ENCODE peak calls at places on chromosomes 16 and 17, in ten cellular contexts. One of them, this sample, is unnamed.
A peak's percentile ranks its signal among the peaks of the same experiment; 100 is the strongest.

GRCh38 chr16:48971571-48972071 is 310.0 kb downstream of the CBLN1 start:
- DNase-seq in bronchial epithelial cell: peak; percentile 89
- DNase-seq in adipocyte: no peak
- DNase-seq in brain microvascular endothelial cell: no peak
- DNase-seq in BJ: no peak
- DNase-seq in neuronal stem cell: no peak
- DNase-seq in body of pancreas: no peak
- DNase-seq in fibroblast of mammary gland: no peak
- DNase-seq in dorsolateral prefrontal cortex: no peak
- DNase-seq in choroid plexus epithelial cell: no peak
- DNase-seq in this sample: no peak

GRCh38 chr17:77315551-77316190 is 174.9 kb downstream of the SEC14L1 start:
- DNase-seq in bronchial epithelial cell: no peak
- DNase-seq in adipocyte: no peak
- DNase-seq in brain microvascular endothelial cell: no peak
- DNase-seq in BJ: no peak
- DNase-seq in neuronal stem cell: no peak
- DNase-seq in body of pancreas: no peak
- DNase-seq in fibroblast of mammary gland: peak; percentile 30
- DNase-seq in dorsolateral prefrontal cortex: no peak
- DNase-seq in choroid plexus epithelial cell: no peak
- DNase-seq in this sample: no peak

GRCh38 chr17:62675260-62675659 is 47.8 kb downstream of the MRC2 start:
- DNase-seq in bronchial epithelial cell: no peak
- DNase-seq in adipocyte: no peak
- DNase-seq in brain microvascular endothelial cell: no peak
- DNase-seq in BJ: no peak
- DNase-seq in neuronal stem cell: no peak
- DNase-seq in body of pancreas: no peak
- DNase-seq in fibroblast of mammary gland: no peak
- DNase-seq in dorsolateral prefrontal cortex: peak; percentile 60
- DNase-seq in choroid plexus epithelial cell: no peak
- DNase-seq in this sample: no peak

GRCh38 chr17:30363715-30364202 is 15.0 kb upstream of the CPD start:
- DNase-seq in bronchial epithelial cell: peak; percentile 100
- DNase-seq in adipocyte: no peak
- DNase-seq in brain microvascular endothelial cell: no peak
- DNase-seq in BJ: peak; percentile 78
- DNase-seq in neuronal stem cell: no peak
- DNase-seq in body of pancreas: no peak
- DNase-seq in fibroblast of mammary gland: peak; percentile 93
- DNase-seq in dorsolateral prefrontal cortex: no peak
- DNase-seq in choroid plexus epithelial cell: peak; percentile 89
- DNase-seq in this sample: peak; percentile 91

GRCh38 chr17:627051-627450 is 87.6 kb downstream of the VPS53 start:
- DNase-seq in bronchial epithelial cell: no peak
- DNase-seq in adipocyte: no peak
- DNase-seq in brain microvascular endothelial cell: no peak
- DNase-seq in BJ: no peak
- DNase-seq in neuronal stem cell: no peak
- DNase-seq in body of pancreas: no peak
- DNase-seq in fibroblast of mammary gland: no peak
- DNase-seq in dorsolateral prefrontal cortex: no peak
- DNase-seq in choroid plexus epithelial cell: no peak
- DNase-seq in this sample: no peak

GRCh38 chr17:17994271-17994670 is 21.6 kb downstream of the DRC3 start:
- DNase-seq in bronchial epithelial cell: no peak
- DNase-seq in adipocyte: peak; percentile 19
- DNase-seq in brain microvascular endothelial cell: no peak
- DNase-seq in BJ: no peak
- DNase-seq in neuronal stem cell: no peak
- DNase-seq in body of pancreas: no peak
- DNase-seq in fibroblast of mammary gland: peak; percentile 15
- DNase-seq in dorsolateral prefrontal cortex: no peak
- DNase-seq in choroid plexus epithelial cell: peak; percentile 45
- DNase-seq in this sample: peak; percentile 9

GRCh38 chr17:28937044-28937729 is 14.1 kb downstream of the PHF12 start:
- DNase-seq in bronchial epithelial cell: peak; percentile 77
- DNase-seq in adipocyte: peak; percentile 44
- DNase-seq in brain microvascular endothelial cell: no peak
- DNase-seq in BJ: no peak
- DNase-seq in neuronal stem cell: no peak
- DNase-seq in body of pancreas: no peak
- DNase-seq in fibroblast of mammary gland: peak; percentile 73
- DNase-seq in dorsolateral prefrontal cortex: no peak
- DNase-seq in choroid plexus epithelial cell: peak; percentile 38
- DNase-seq in this sample: peak; percentile 64

GRCh38 chr17:60315650-60316049 is 76.3 kb downstream of the USP32 start:
- DNase-seq in bronchial epithelial cell: no peak
- DNase-seq in adipocyte: no peak
- DNase-seq in brain microvascular endothelial cell: no peak
- DNase-seq in BJ: no peak
- DNase-seq in neuronal stem cell: no peak
- DNase-seq in body of pancreas: no peak
- DNase-seq in fibroblast of mammary gland: peak; percentile 10
- DNase-seq in dorsolateral prefrontal cortex: no peak
- DNase-seq in choroid plexus epithelial cell: peak; percentile 25
- DNase-seq in this sample: no peak

GRCh38 chr16:1407749-1408148 is 6.8 kb downstream of the UNKL start:
- DNase-seq in bronchial epithelial cell: no peak
- DNase-seq in adipocyte: no peak
- DNase-seq in brain microvascular endothelial cell: no peak
- DNase-seq in BJ: no peak
- DNase-seq in neuronal stem cell: no peak
- DNase-seq in body of pancreas: peak; percentile 26
- DNase-seq in fibroblast of mammary gland: peak; percentile 64
- DNase-seq in dorsolateral prefrontal cortex: peak; percentile 44
- DNase-seq in choroid plexus epithelial cell: peak; percentile 15
- DNase-seq in this sample: peak; percentile 65

GRCh38 chr16:66502020-66502913 is 47.7 kb downstream of the TK2 start:
- DNase-seq in bronchial epithelial cell: no peak
- DNase-seq in adipocyte: peak; percentile 60
- DNase-seq in brain microvascular endothelial cell: no peak
- DNase-seq in BJ: no peak
- DNase-seq in neuronal stem cell: no peak
- DNase-seq in body of pancreas: no peak
- DNase-seq in fibroblast of mammary gland: peak; percentile 87
- DNase-seq in dorsolateral prefrontal cortex: no peak
- DNase-seq in choroid plexus epithelial cell: peak; percentile 63
- DNase-seq in this sample: no peak

DNA sequence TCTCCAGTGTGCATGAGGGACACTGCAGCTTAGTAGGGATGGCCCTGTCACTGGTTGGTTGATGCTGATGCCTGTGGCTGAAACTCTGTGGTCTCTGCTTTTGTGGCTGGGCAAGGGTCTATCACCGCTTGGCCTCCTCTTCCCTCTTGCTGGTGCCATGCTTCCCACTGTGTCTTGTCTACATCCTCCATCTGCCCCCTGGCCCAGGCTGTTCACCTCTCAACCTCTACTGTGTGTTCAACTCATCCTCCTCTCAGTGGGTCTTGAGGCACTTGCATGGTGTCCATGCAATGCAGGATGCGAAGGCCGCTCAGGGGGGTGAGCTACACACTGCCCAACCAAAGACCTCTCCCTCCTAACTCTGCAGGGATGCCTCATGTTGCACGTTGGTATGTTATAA is 19.8 kb upstream of the SHISA6 start:
- DNase-seq in bronchial epithelial cell: no peak
- DNase-seq in adipocyte: no peak
- DNase-seq in brain microvascular endothelial cell: no peak
- DNase-seq in BJ: no peak
- DNase-seq in neuronal stem cell: no peak
- DNase-seq in body of pancreas: no peak
- DNase-seq in fibroblast of mammary gland: no peak
- DNase-seq in dorsolateral prefrontal cortex: no peak
- DNase-seq in choroid plexus epithelial cell: no peak
- DNase-seq in this sample: no peak
- H3K4me3 ChIP-seq in bronchial epithelial cell: no peak overlapping the region
- H3K4me3 ChIP-seq in adipocyte: no peak overlapping the region
- H3K4me3 ChIP-seq in brain microvascular endothelial cell: no peak overlapping the region
- H3K4me3 ChIP-seq in BJ: no peak overlapping the region
- H3K4me3 ChIP-seq in neuronal stem cell: no peak overlapping the region
- H3K4me3 ChIP-seq in body of pancreas: no peak overlapping the region
- H3K4me3 ChIP-seq in fibroblast of mammary gland: no peak overlapping the region
- H3K4me3 ChIP-seq in dorsolateral prefrontal cortex: no peak overlapping the region
- H3K4me3 ChIP-seq in choroid plexus epithelial cell: no peak overlapping the region
- H3K4me3 ChIP-seq in this sample: no peak overlapping the region

GRCh38 chr16:87725596-87726235 is 40.1 kb downstream of the KLHDC4 start:
- DNase-seq in bronchial epithelial cell: no peak
- DNase-seq in adipocyte: no peak
- DNase-seq in brain microvascular endothelial cell: peak; percentile 76
- DNase-seq in BJ: peak; percentile 15
- DNase-seq in neuronal stem cell: no peak
- DNase-seq in body of pancreas: no peak
- DNase-seq in fibroblast of mammary gland: peak; percentile 6
- DNase-seq in dorsolateral prefrontal cortex: no peak
- DNase-seq in choroid plexus epithelial cell: peak; percentile 91
- DNase-seq in this sample: peak; percentile 50
- H3K4me3 ChIP-seq in bronchial epithelial cell: no peak overlapping the region
- H3K4me3 ChIP-seq in adipocyte: no peak overlapping the region
- H3K4me3 ChIP-seq in brain microvascular endothelial cell: no peak overlapping the region
- H3K4me3 ChIP-seq in BJ: no peak overlapping the region
- H3K4me3 ChIP-seq in neuronal stem cell: no peak overlapping the region
- H3K4me3 ChIP-seq in body of pancreas: no peak overlapping the region
- H3K4me3 ChIP-seq in fibroblast of mammary gland: no peak overlapping the region
- H3K4me3 ChIP-seq in dorsolateral prefrontal cortex: no peak overlapping the region
- H3K4me3 ChIP-seq in choroid plexus epithelial cell: no peak overlapping the region
- H3K4me3 ChIP-seq in this sample: no peak overlapping the region

GRCh38 chr17:82018152-82019041 is 4.3 kb downstream of the CENPX start:
- DNase-seq in bronchial epithelial cell: no peak
- DNase-seq in adipocyte: no peak
- DNase-seq in brain microvascular endothelial cell: no peak
- DNase-seq in BJ: no peak
- DNase-seq in neuronal stem cell: no peak
- DNase-seq in body of pancreas: no peak
- DNase-seq in fibroblast of mammary gland: no peak
- DNase-seq in dorsolateral prefrontal cortex: no peak
- DNase-seq in choroid plexus epithelial cell: no peak
- DNase-seq in this sample: no peak

GRCh38 chr17:82021728-82022309 is 859 bp downstream of the CENPX start:
- DNase-seq in bronchial epithelial cell: no peak
- DNase-seq in adipocyte: no peak
- DNase-seq in brain microvascular endothelial cell: no peak
- DNase-seq in BJ: no peak
- DNase-seq in neuronal stem cell: no peak
- DNase-seq in body of pancreas: no peak
- DNase-seq in fibroblast of mammary gland: no peak
- DNase-seq in dorsolateral prefrontal cortex: no peak
- DNase-seq in choroid plexus epithelial cell: no peak
- DNase-seq in this sample: no peak

GRCh38 chr17:82019208-82019727 is 3.4 kb downstream of the CENPX start:
- DNase-seq in bronchial epithelial cell: no peak
- DNase-seq in adipocyte: no peak
- DNase-seq in brain microvascular endothelial cell: no peak
- DNase-seq in BJ: no peak
- DNase-seq in neuronal stem cell: no peak
- DNase-seq in body of pancreas: no peak
- DNase-seq in fibroblast of mammary gland: no peak
- DNase-seq in dorsolateral prefrontal cortex: no peak
- DNase-seq in choroid plexus epithelial cell: no peak
- DNase-seq in this sample: no peak

GRCh38 chr17:82020874-82021727 is 1.6 kb downstream of the CENPX start:
- DNase-seq in bronchial epithelial cell: peak; percentile 58
- DNase-seq in adipocyte: peak; percentile 80
- DNase-seq in brain microvascular endothelial cell: peak; percentile 59
- DNase-seq in BJ: no peak
- DNase-seq in neuronal stem cell: no peak
- DNase-seq in body of pancreas: peak; percentile 80
- DNase-seq in fibroblast of mammary gland: peak; percentile 76
- DNase-seq in dorsolateral prefrontal cortex: peak; percentile 85
- DNase-seq in choroid plexus epithelial cell: peak; percentile 77
- DNase-seq in this sample: peak; percentile 70

GRCh38 chr17:82019905-82020873 is 2.5 kb downstream of the CENPX start:
- DNase-seq in bronchial epithelial cell: no peak
- DNase-seq in adipocyte: peak; percentile 67
- DNase-seq in brain microvascular endothelial cell: no peak
- DNase-seq in BJ: no peak
- DNase-seq in neuronal stem cell: peak; percentile 56
- DNase-seq in body of pancreas: peak; percentile 56
- DNase-seq in fibroblast of mammary gland: peak; percentile 28
- DNase-seq in dorsolateral prefrontal cortex: no peak
- DNase-seq in choroid plexus epithelial cell: no peak
- DNase-seq in this sample: peak; percentile 67
- H3K4me3 ChIP-seq in bronchial epithelial cell: no peak overlapping the region
- H3K4me3 ChIP-seq in adipocyte: no peak overlapping the region
- H3K4me3 ChIP-seq in brain microvascular endothelial cell: no peak overlapping the region
- H3K4me3 ChIP-seq in BJ: no peak overlapping the region
- H3K4me3 ChIP-seq in neuronal stem cell: peak overlapping the region; percentile 9
- H3K4me3 ChIP-seq in body of pancreas: no peak overlapping the region
- H3K4me3 ChIP-seq in fibroblast of mammary gland: no peak overlapping the region
- H3K4me3 ChIP-seq in dorsolateral prefrontal cortex: no peak overlapping the region
- H3K4me3 ChIP-seq in choroid plexus epithelial cell: no peak overlapping the region
- H3K4me3 ChIP-seq in this sample: no peak overlapping the region

GRCh38 chr16:81564368-81565060 is 119.9 kb downstream of the CMIP start:
- DNase-seq in bronchial epithelial cell: no peak
- DNase-seq in adipocyte: no peak
- DNase-seq in brain microvascular endothelial cell: no peak
- DNase-seq in BJ: no peak
- DNase-seq in neuronal stem cell: no peak
- DNase-seq in body of pancreas: no peak
- DNase-seq in fibroblast of mammary gland: no peak
- DNase-seq in dorsolateral prefrontal cortex: no peak
- DNase-seq in choroid plexus epithelial cell: no peak
- DNase-seq in this sample: peak; percentile 33
- H3K4me3 ChIP-seq in bronchial epithelial cell: no peak overlapping the region
- H3K4me3 ChIP-seq in adipocyte: no peak overlapping the region
- H3K4me3 ChIP-seq in brain microvascular endothelial cell: no peak overlapping the region
- H3K4me3 ChIP-seq in BJ: no peak overlapping the region
- H3K4me3 ChIP-seq in neuronal stem cell: no peak overlapping the region
- H3K4me3 ChIP-seq in body of pancreas: no peak overlapping the region
- H3K4me3 ChIP-seq in fibroblast of mammary gland: no peak overlapping the region
- H3K4me3 ChIP-seq in dorsolateral prefrontal cortex: no peak overlapping the region
- H3K4me3 ChIP-seq in choroid plexus epithelial cell: no peak overlapping the region
- H3K4me3 ChIP-seq in this sample: no peak overlapping the region

GRCh38 chr16:30096862-30097563 is 1.0 kb upstream of the YPEL3 start:
- DNase-seq in bronchial epithelial cell: no peak
- DNase-seq in adipocyte: no peak
- DNase-seq in brain microvascular endothelial cell: no peak
- DNase-seq in BJ: no peak
- DNase-seq in neuronal stem cell: no peak
- DNase-seq in body of pancreas: no peak
- DNase-seq in fibroblast of mammary gland: no peak
- DNase-seq in dorsolateral prefrontal cortex: no peak
- DNase-seq in choroid plexus epithelial cell: no peak
- DNase-seq in this sample: no peak
- H3K4me3 ChIP-seq in bronchial epithelial cell: no peak overlapping the region
- H3K4me3 ChIP-seq in adipocyte: peak overlapping the region; percentile 81
- H3K4me3 ChIP-seq in brain microvascular endothelial cell: no peak overlapping the region
- H3K4me3 ChIP-seq in BJ: peak overlapping the region; percentile 30
- H3K4me3 ChIP-seq in neuronal stem cell: no peak overlapping the region
- H3K4me3 ChIP-seq in body of pancreas: no peak overlapping the region
- H3K4me3 ChIP-seq in fibroblast of mammary gland: no peak overlapping the region
- H3K4me3 ChIP-seq in dorsolateral prefrontal cortex: peak overlapping the region; percentile 84
- H3K4me3 ChIP-seq in choroid plexus epithelial cell: no peak overlapping the region
- H3K4me3 ChIP-seq in this sample: no peak overlapping the region

DNA sequence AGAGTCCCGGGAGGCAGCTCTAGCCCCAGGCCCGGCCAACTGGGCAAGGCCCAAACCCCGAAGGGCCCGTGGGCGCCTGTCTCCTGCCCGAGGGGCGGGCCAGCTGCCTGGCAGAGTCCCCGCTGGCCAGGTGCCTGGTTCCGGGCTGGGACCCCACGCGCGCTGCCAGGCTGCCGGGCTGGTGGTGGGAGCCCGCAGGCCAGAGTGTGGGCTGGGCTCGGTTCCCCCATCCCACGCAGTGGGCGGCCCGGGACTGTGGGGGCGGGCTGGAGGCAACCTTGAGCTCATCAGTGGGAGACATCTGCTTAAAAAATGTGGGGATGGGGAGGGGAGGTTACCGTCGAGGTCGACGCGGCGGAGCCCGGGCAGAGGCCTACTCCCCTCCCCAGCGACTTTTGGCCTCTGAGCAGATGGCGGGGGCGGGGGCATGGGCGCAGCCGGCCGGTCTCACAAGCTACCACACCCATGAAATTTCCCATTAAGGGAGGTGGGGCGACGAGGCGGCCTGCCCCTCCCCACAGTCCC is 176.4 kb upstream of the GSE1 start:
- DNase-seq in bronchial epithelial cell: no peak
- DNase-seq in adipocyte: no peak
- DNase-seq in brain microvascular endothelial cell: no peak
- DNase-seq in BJ: no peak
- DNase-seq in neuronal stem cell: no peak
- DNase-seq in body of pancreas: peak; percentile 67
- DNase-seq in fibroblast of mammary gland: peak; percentile 15
- DNase-seq in dorsolateral prefrontal cortex: no peak
- DNase-seq in choroid plexus epithelial cell: no peak
- DNase-seq in this sample: peak; percentile 34
- H3K4me3 ChIP-seq in bronchial epithelial cell: no peak overlapping the region
- H3K4me3 ChIP-seq in adipocyte: no peak overlapping the region
- H3K4me3 ChIP-seq in brain microvascular endothelial cell: no peak overlapping the region
- H3K4me3 ChIP-seq in BJ: no peak overlapping the region
- H3K4me3 ChIP-seq in neuronal stem cell: no peak overlapping the region
- H3K4me3 ChIP-seq in body of pancreas: no peak overlapping the region
- H3K4me3 ChIP-seq in fibroblast of mammary gland: no peak overlapping the region
- H3K4me3 ChIP-seq in dorsolateral prefrontal cortex: no peak overlapping the region
- H3K4me3 ChIP-seq in choroid plexus epithelial cell: no peak overlapping the region
- H3K4me3 ChIP-seq in this sample: no peak overlapping the region